ENCODE peak calls at places on chromosomes 1 and 21, in four cellular contexts. T, G, X and Z are unnamed samples.

GRCh38 chr1:45979778-45980176 is 152.7 kb downstream of the PIK3R3 start:
- DNase-seq in T (no peak), G (no peak), X (no peak), Z (no peak)

GRCh38 chr1:60848583-60849188 is 233.7 kb upstream of the NFIA start:
- DNase-seq in T (no peak), G (peak), X (peak), Z (no peak)

GRCh38 chr1:193325042-193325441 is 138.6 kb upstream of the B3GALT2 start:
- DNase-seq in T (no peak), G (no peak), X (no peak), Z (no peak)

GRCh38 chr1:12591267-12591938 is 26.6 kb downstream of the DHRS3 start:
- DNase-seq in T (no peak), G (no peak), X (no peak), Z (no peak)

GRCh38 chr21:36015096-36015495 is 45.2 kb downstream of the SETD4 start:
- DNase-seq in T (no peak), G (no peak), X (no peak), Z (no peak)

GRCh38 chr1:105830614-105831146 is 1225.8 kb upstream of the PRMT6 start:
- DNase-seq in T (no peak), G (no peak), X (peak), Z (no peak)

GRCh38 chr1:102858695-102859094 is 249.6 kb downstream of the COL11A1 start:
- DNase-seq in T (no peak), G (peak), X (no peak), Z (no peak)

GRCh38 chr1:228337711-228338520 is 68.7 kb downstream of the TRIM11 start:
- DNase-seq in T (peak), G (no peak), X (no peak), Z (peak)

GRCh38 chr1:236166041-236166440 is 23.7 kb downstream of the GPR137B start:
- DNase-seq in T (no peak), G (no peak), X (no peak), Z (no peak)

GRCh38 chr1:91712981-91713841 is 172.7 kb downstream of the TGFBR3 start:
- DNase-seq in T (no peak), G (peak), X (no peak), Z (peak)

GRCh38 chr1:48495911-48496310 is 23.9 kb upstream of the SPATA6 start:
- DNase-seq in T (no peak), G (no peak), X (no peak), Z (no peak)

GRCh38 chr21:46145159-46145839 is 10.1 kb downstream of the FTCD start:
- DNase-seq in T (no peak), G (no peak), X (no peak), Z (peak)

GRCh38 chr1:225529726-225530125 is 101.9 kb upstream of the LBR start:
- DNase-seq in T (no peak), G (no peak), X (no peak), Z (no peak)

GRCh38 chr21:38661296-38662223 is 144.2 kb upstream of the ETS2 start:
- DNase-seq in T (peak), G (peak), X (no peak), Z (peak)

GRCh38 chr1:5990913-5991783 is 1.1 kb downstream of the NPHP4 start:
- DNase-seq in T (no peak), G (peak), X (peak), Z (peak)

GRCh38 chr1:147567594-147568381 is 26.5 kb downstream of the BCL9 start:
- DNase-seq in T (peak), G (no peak), X (no peak), Z (no peak)

GRCh38 chr1:6497215-6497866 is 5.9 kb upstream of the PLEKHG5 start:
- DNase-seq in T (peak), G (no peak), X (peak), Z (peak)

GRCh38 chr1:239778221-239778813 is 313.4 kb upstream of the FMN2 start:
- DNase-seq in T (no peak), G (no peak), X (peak), Z (no peak)

GRCh38 chr1:115317101-115318012 is 20.7 kb downstream of the NGF start:
- DNase-seq in T (no peak), G (peak), X (peak), Z (no peak)

GRCh38 chr1:201268604-201269151 is 14.6 kb upstream of the PKP1 start:
- DNase-seq in T (no peak), G (peak), X (peak), Z (peak)

GRCh38 chr1:3284691-3285090 is 169.8 kb upstream of the ARHGEF16 start:
- DNase-seq in T (no peak), G (no peak), X (no peak), Z (no peak)

GRCh38 chr1:160204526-160205241 is 500 bp upstream of the PEA15 start:
- DNase-seq in T (no peak), G (no peak), X (no peak), Z (no peak)

GRCh38 chr1:19563336-19564097 is 78.2 kb upstream of the CAPZB start:
- DNase-seq in T (no peak), G (peak), X (no peak), Z (no peak)

GRCh38 chr1:63326473-63327380 is 4.4 kb downstream of the FOXD3 start:
- DNase-seq in T (peak), G (peak), X (no peak), Z (no peak)

GRCh38 chr21:42158846-42159245 is 60.1 kb upstream of the ABCG1 start:
- DNase-seq in T (no peak), G (no peak), X (no peak), Z (peak)

GRCh38 chr21:28633803-28634572 is 358.7 kb downstream of the LTN1 start:
- DNase-seq in T (no peak), G (peak), X (peak), Z (no peak)

GRCh38 chr1:208835082-208835467 is 590.9 kb upstream of the PLXNA2 start:
- DNase-seq in T (no peak), G (no peak), X (no peak), Z (no peak)

GRCh38 chr1:170511066-170511465 is 20.9 kb upstream of the GORAB start:
- DNase-seq in T (no peak), G (no peak), X (no peak), Z (no peak)

GRCh38 chr1:219806020-219806419 is 122.3 kb downstream of the SLC30A10 start:
- DNase-seq in T (no peak), G (no peak), X (no peak), Z (no peak)

GRCh38 chr1:219806642-219807041 is 121.7 kb downstream of the SLC30A10 start:
- DNase-seq in T (no peak), G (no peak), X (peak), Z (no peak)

GRCh38 chr1:219808790-219809189 is 119.6 kb downstream of the SLC30A10 start:
- DNase-seq in T (no peak), G (no peak), X (no peak), Z (no peak)

GRCh38 chr1:219801433-219801832 is 126.9 kb downstream of the SLC30A10 start:
- DNase-seq in T (no peak), G (no peak), X (no peak), Z (no peak)

GRCh38 chr1:219805191-219805590 is 123.2 kb downstream of the SLC30A10 start:
- DNase-seq in T (no peak), G (no peak), X (peak), Z (no peak)
- H3K9ac ChIP-seq in T (no peak), G (no peak), X (no peak), Z (no peak)

DNA sequence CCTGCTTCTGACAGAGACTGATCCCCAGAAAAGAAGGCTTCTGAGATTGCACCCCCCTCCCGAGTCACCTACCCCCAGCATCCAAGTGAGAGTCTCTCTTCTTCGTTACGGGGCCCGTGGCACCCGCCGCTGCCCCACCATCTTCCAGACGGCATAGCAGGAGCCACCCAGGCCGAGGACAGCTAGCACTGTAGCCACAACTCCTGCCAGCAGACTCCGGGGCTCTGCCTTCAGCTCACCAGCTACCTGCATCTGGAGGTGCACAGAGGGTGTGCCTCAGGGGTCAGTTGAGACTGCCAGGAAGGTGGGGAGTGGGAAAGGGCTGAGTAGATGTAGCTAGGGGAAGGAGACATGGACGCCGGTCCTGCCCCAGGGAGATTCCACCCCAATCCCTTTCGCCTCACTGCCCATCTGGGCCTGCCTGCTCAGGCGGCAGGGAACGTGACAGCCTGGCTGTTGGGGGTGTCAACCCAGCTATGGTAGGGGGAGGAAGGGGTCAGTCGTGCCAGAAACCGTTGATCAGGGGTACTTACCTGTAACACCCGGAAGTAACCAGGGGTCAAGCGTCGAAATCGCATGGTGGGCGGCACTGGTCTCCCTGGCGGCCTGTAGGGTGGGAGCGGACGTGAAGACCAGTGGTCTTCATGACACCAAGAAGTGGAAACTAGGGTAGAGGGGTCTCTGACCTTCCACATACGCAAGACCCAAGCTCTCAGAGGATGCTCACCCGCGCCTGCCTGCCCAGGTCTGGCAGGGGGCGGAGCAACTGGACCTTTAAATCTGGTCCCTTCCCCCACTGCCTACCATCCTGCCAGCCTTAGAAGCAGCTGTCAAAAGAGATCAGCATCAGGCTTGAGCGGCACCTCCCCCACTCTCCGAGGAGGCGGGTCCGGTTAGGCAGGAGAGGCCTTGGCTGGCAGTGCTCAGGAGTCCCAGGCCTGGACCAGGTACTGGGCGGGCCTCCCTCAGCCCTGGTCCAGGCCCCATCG is at the start of gene ZNF593OS:
- DNase-seq in T (no peak), G (no peak), X (no peak), Z (no peak)
- H3K9ac ChIP-seq in T (no peak), G (no peak), X (peak), Z (no peak)

DNA sequence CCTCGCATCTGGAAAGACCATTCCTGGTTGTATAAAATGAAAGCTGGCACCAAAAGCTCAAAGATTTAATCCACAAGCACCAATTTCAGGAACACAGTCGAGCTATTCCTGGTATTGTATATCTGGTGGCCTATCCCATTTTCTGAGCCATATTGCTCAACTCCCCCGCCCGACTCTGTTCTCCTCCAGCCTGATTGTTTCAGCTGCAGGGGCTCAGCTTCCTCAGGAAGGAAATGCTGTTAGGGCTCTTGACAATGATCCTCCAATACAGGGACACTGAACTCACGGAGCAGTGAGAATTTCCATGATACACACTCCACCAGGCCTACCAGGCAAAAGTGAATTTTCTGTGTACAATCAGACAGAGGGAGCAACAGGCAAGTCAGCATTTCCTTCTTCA is 16.9 kb upstream of the TDRD10 start:
- DNase-seq in T (no peak), G (no peak), X (no peak), Z (no peak)
- H3K9ac ChIP-seq in T (no peak), G (no peak), X (no peak), Z (no peak)

DNA sequence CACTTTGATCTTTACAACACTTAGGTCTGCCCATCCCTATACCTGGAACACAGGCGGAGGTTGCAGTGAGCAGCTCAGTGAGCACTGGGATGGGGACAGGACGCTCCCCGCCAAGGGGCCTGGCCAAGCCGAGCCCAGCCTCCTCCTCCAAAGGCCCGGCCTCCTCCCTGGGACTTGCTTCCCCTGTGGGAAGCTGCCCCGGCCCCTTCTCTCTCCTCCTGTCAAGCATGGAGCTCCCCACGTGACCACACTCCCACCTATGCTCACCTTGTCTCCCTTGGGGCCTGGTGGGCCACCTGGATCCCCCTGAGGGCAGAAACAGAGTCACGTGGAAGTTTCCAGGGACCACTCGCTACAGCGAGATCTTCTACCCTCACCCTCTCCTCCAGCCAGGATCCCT is 12.9 kb downstream of the COL16A1 start:
- DNase-seq in T (no peak), G (no peak), X (no peak), Z (no peak)
- H3K9ac ChIP-seq in T (no peak), G (no peak), X (no peak), Z (no peak)